ENCODE peak calls at places on chromosomes 1 and 21, in ten cellular contexts. O, L, C, K, V, T, I, G, M and W are unnamed samples.

GRCh38 chr1:3627515-3628253 is 2.9 kb downstream of the TPRG1L start:
- DNase-seq in O (no peak), L (no peak), C (no peak), K (no peak), V (no peak), T (no peak), I (no peak), G (no peak), M (no peak), W (no peak)

GRCh38 chr21:45004059-45004422 is 64.2 kb downstream of the SLX9 start:
- DNase-seq in O (no peak), L (no peak), C (no peak), K (no peak), V (no peak), T (no peak), I (no peak), G (no peak), M (no peak), W (peak; percentile 23)

GRCh38 chr1:169546087-169546995 is 39.9 kb downstream of the F5 start:
- DNase-seq in O (peak; percentile 68), L (peak; percentile 85), C (peak; percentile 89), K (peak; percentile 90), V (peak; percentile 74), T (peak; percentile 82), I (peak; percentile 59), G (no peak), M (peak; percentile 89), W (peak; percentile 59)

GRCh38 chr1:113929750-113930498 is 800 bp downstream of the HIPK1 start:
- DNase-seq in O (no peak), L (peak; percentile 59), C (peak; percentile 12), K (peak; percentile 34), V (no peak), T (peak; percentile 22), I (peak; percentile 14), G (no peak), M (peak; percentile 73), W (peak; percentile 44)

GRCh38 chr1:18946550-18947381 is 9.7 kb downstream of the IFFO2 start:
- DNase-seq in O (no peak), L (no peak), C (no peak), K (no peak), V (no peak), T (no peak), I (no peak), G (no peak), M (no peak), W (no peak)

GRCh38 chr1:111270781-111271463 is 19.7 kb upstream of the CHIA start:
- DNase-seq in O (no peak), L (no peak), C (no peak), K (no peak), V (no peak), T (no peak), I (no peak), G (no peak), M (no peak), W (no peak)

GRCh38 chr1:204377800-204378608 is 18.3 kb upstream of the PLEKHA6 start:
- DNase-seq in O (no peak), L (peak; percentile 90), C (no peak), K (no peak), V (peak; percentile 59), T (no peak), I (peak; percentile 5), G (no peak), M (peak; percentile 52), W (peak; percentile 28)

GRCh38 chr1:212485895-212486590 is 53.3 kb downstream of the NENF start:
- DNase-seq in O (peak; percentile 91), L (peak; percentile 97), C (peak; percentile 89), K (peak; percentile 88), V (peak; percentile 97), T (peak; percentile 100), I (peak; percentile 97), G (no peak), M (peak; percentile 80), W (peak; percentile 99)

GRCh38 chr1:214143015-214143775 is 137.8 kb upstream of the SMYD2 start:
- DNase-seq in O (no peak), L (peak; percentile 26), C (no peak), K (no peak), V (no peak), T (no peak), I (no peak), G (no peak), M (no peak), W (no peak)

GRCh38 chr1:9174243-9174642 is 45.3 kb upstream of the GPR157 start:
- DNase-seq in O (no peak), L (no peak), C (no peak), K (no peak), V (no peak), T (no peak), I (no peak), G (no peak), M (peak; percentile 19), W (no peak)

GRCh38 chr21:36859744-36860501 is 106.5 kb downstream of the HLCS start:
- DNase-seq in O (no peak), L (peak; percentile 69), C (peak; percentile 29), K (peak; percentile 55), V (peak; percentile 86), T (peak; percentile 49), I (no peak), G (no peak), M (no peak), W (peak; percentile 21)